ENCODE peak calls at places on chromosomes 11 and 22, in four cellular contexts. X is cardiac fibroblast, H is left ventricle myocardium inferior, F is putamen. L is an unnamed sample.

GRCh38 chr22:26797910-26798309 is 140.5 kb downstream of the MIAT start:
- DNase-seq in X (no peak), H (no peak), F (no peak), L (no peak)

GRCh38 chr11:122197055-122197987 is 81.3 kb upstream of the BLID start:
- DNase-seq in X (peak), H (no peak), F (no peak), L (peak)

GRCh38 chr11:128476729-128477128 is 110.6 kb downstream of the ETS1 start:
- DNase-seq in X (no peak), H (no peak), F (peak), L (no peak)

GRCh38 chr11:117795726-117796455 is 1.1 kb downstream of the DSCAML1 start:
- DNase-seq in X (no peak), H (no peak), F (no peak), L (no peak)

GRCh38 chr11:61281581-61282250 is 13.4 kb downstream of the VWCE start:
- DNase-seq in X (peak), H (peak), F (no peak), L (no peak)

GRCh38 chr11:107293677-107294344 is 163.8 kb downstream of the CWF19L2 start:
- DNase-seq in X (no peak), H (no peak), F (no peak), L (no peak)

GRCh38 chr11:16986434-16987204 is 27.6 kb downstream of the PLEKHA7 start:
- DNase-seq in X (no peak), H (no peak), F (no peak), L (no peak)

GRCh38 chr11:101582242-101583052 is 1.4 kb downstream of the TRPC6 start:
- DNase-seq in X (peak), H (peak), F (no peak), L (peak)

GRCh38 chr11:7383406-7383805 is 101.9 kb upstream of the OLFML1 start:
- DNase-seq in X (no peak), H (no peak), F (no peak), L (no peak)

GRCh38 chr11:66020212-66020611 is 6.1 kb downstream of the CATSPER1 start:
- DNase-seq in X (no peak), H (no peak), F (no peak), L (no peak)

GRCh38 chr11:127898422-127899365 is 688.7 kb downstream of the ETS1 start:
- DNase-seq in X (no peak), H (no peak), F (no peak), L (no peak)

GRCh38 chr11:128886401-128887119 is 4.6 kb upstream of the KCNJ5 start:
- DNase-seq in X (no peak), H (no peak), F (no peak), L (no peak)

GRCh38 chr11:64675417-64676252 is 47.4 kb downstream of the NRXN2 start:
- DNase-seq in X (peak), H (peak), F (peak), L (peak)

GRCh38 chr11:88421530-88421929 is 84.0 kb upstream of the CTSC start:
- DNase-seq in X (peak), H (no peak), F (no peak), L (peak)

GRCh38 chr11:100878474-100878873 is 191.4 kb downstream of the ARHGAP42 start:
- DNase-seq in X (peak), H (no peak), F (no peak), L (peak)

GRCh38 chr11:363948-364761 is 5.1 kb upstream of the B4GALNT4 start:
- DNase-seq in X (peak), H (no peak), F (no peak), L (peak)

GRCh38 chr22:47847281-47847890 is 1084.9 kb downstream of the TBC1D22A start:
- DNase-seq in X (no peak), H (no peak), F (peak), L (no peak)

GRCh38 chr11:61503135-61503770 is 5.3 kb upstream of the LRRC10B start:
- DNase-seq in X (no peak), H (no peak), F (no peak), L (no peak)

GRCh38 chr11:8814923-8815240 is 96.1 kb upstream of the AKIP1 start:
- DNase-seq in X (no peak), H (no peak), F (no peak), L (no peak)

GRCh38 chr11:47185305-47186075 is 744 bp downstream of the PACSIN3 start:
- DNase-seq in X (peak), H (peak), F (no peak), L (no peak)

GRCh38 chr11:10301656-10302293 is 3.1 kb upstream of the ADM start:
- DNase-seq in X (peak), H (no peak), F (no peak), L (peak)

GRCh38 chr11:33168605-33169240 is 7.4 kb upstream of the CSTF3 start:
- DNase-seq in X (no peak), H (no peak), F (no peak), L (no peak)

GRCh38 chr22:24542641-24543040 is 12.3 kb downstream of the GUCD1 start:
- DNase-seq in X (no peak), H (peak), F (no peak), L (no peak)